ENCODE peak calls at places on chromosomes 3 and 15, in six cellular contexts. Z is foreskin fibroblast, E is NB4, Q is lung, R is H9, H is CD14-positive monocyte. P is an unnamed sample.

GRCh38 chr3:88105325-88105724 is 44.4 kb upstream of the C3orf38 start:
- DNase-seq in Q (no peak), E (no peak), R (no peak), H (no peak), Z (no peak), P (no peak)

GRCh38 chr3:43522702-43523362 is 99.0 kb downstream of the ANO10 start:
- DNase-seq in H (no peak), Z (no peak), E (no peak), R (no peak), Q (no peak), P (no peak)

GRCh38 chr15:81575436-81576123 is 201.6 kb upstream of the TMC3 start:
- DNase-seq in E (no peak), Z (no peak), R (no peak), Q (no peak), H (no peak), P (no peak)

GRCh38 chr3:195882002-195882441 is 26.3 kb downstream of the TNK2 start:
- DNase-seq in R (no peak), H (no peak), Q (no peak), Z (no peak), E (no peak), P (no peak)

GRCh38 chr3:131072099-131072559 is 45.5 kb downstream of the NEK11 start:
- DNase-seq in H (no peak), Z (peak; percentile 42), R (no peak), E (peak; percentile 65), Q (no peak), P (no peak)

GRCh38 chr3:112307557-112307956 is 13.5 kb upstream of the SLC9C1 start:
- DNase-seq in E (no peak), R (no peak), H (no peak), Z (no peak), Q (no peak), P (no peak)

GRCh38 chr3:37290551-37290950 is 116.2 kb upstream of the LRRFIP2 start:
- DNase-seq in E (no peak), H (no peak), Q (no peak), R (no peak), Z (peak; percentile 26), P (no peak)

GRCh38 chr3:28077566-28077965 is 163.9 kb upstream of the CMC1 start:
- DNase-seq in R (peak; percentile 59), Z (no peak), H (no peak), Q (no peak), E (peak; percentile 54), P (peak; percentile 7)

GRCh38 chr3:192825657-192826200 is 91.9 kb downstream of the MB21D2 start:
- DNase-seq in E (peak; percentile 42), H (no peak), Z (no peak), R (no peak), Q (no peak), P (no peak)

GRCh38 chr3:179666436-179667035 is 13.7 kb downstream of the USP13 start:
- DNase-seq in R (peak; percentile 43), H (no peak), Q (peak; percentile 80), Z (no peak), E (no peak), P (no peak)

GRCh38 chr3:107285197-107285596 is 92.0 kb upstream of the CCDC54 start:
- DNase-seq in R (peak; percentile 86), Z (peak; percentile 19), Q (no peak), E (no peak), H (no peak), P (no peak)

GRCh38 chr3:104642827-104643226 is 723.9 kb upstream of the ALCAM start:
- DNase-seq in E (no peak), Q (no peak), H (no peak), R (no peak), Z (no peak), P (no peak)

GRCh38 chr15:81197255-81197630 is 564 bp downstream of the IL16 start:
- DNase-seq in E (no peak), R (no peak), Z (no peak), H (no peak), Q (no peak), P (no peak)

GRCh38 chr3:138434276-138434874 is at the start of gene ESYT3:
- DNase-seq in H (no peak), Z (peak; percentile 34), E (peak; percentile 84), Q (peak; percentile 91), R (peak; percentile 88), P (peak; percentile 65)

GRCh38 chr3:142269777-142270176 is 44.4 kb upstream of the GK5 start:
- DNase-seq in R (no peak), Q (no peak), H (no peak), E (no peak), Z (no peak), P (no peak)

GRCh38 chr15:74957301-74958035 is 896 bp upstream of the RPP25 start:
- DNase-seq in R (peak; percentile 53), Z (peak; percentile 29), H (no peak), Q (peak; percentile 50), E (no peak), P (peak; percentile 51)

GRCh38 chr15:91970142-91970541 is 116.6 kb downstream of the SLCO3A1 start:
- DNase-seq in Q (peak; percentile 50), R (no peak), E (no peak), Z (no peak), H (no peak), P (no peak)

GRCh38 chr15:91968610-91969009 is 115.1 kb downstream of the SLCO3A1 start:
- DNase-seq in E (no peak), Z (no peak), Q (no peak), R (peak; percentile 45), H (no peak), P (no peak)

GRCh38 chr15:91974321-91974720 is 120.8 kb downstream of the SLCO3A1 start:
- DNase-seq in Z (no peak), H (no peak), R (no peak), E (no peak), Q (no peak), P (no peak)

GRCh38 chr15:91975241-91975978 is 121.9 kb downstream of the SLCO3A1 start:
- DNase-seq in Z (no peak), H (no peak), E (no peak), R (peak; percentile 40), Q (no peak), P (no peak)

DNA sequence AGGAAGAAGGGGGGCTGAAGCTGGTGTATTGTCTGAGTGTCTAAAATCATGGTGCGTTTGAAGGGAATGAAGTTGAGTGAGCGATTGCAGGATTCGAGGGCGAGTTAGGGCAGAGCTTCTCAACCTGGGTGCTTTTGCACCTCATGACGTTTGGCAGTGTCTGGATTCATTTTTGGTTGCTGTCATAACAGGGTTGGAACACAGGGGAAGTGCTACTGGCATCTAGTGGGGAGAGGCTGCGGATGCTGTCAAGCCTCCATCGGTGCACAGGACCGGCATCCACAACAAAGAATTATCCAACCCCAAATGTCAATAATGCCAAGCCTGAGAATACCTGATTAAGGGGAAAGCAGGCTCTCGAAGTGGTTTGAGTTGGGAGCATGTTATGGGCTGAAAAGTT is 120.0 kb downstream of the SLCO3A1 start:
- DNase-seq in Q (no peak), E (peak; percentile 27), H (no peak), Z (no peak), R (no peak), P (no peak)
- TF ChIP-seq CTCF in Q (no peak), E (peak; percentile 33), H (peak; percentile 29), Z (no peak), R (peak; percentile 30), P (no peak)

GRCh38 chr15:23646165-23647000 is 1.3 kb downstream of the MAGEL2 start:
- DNase-seq in Q (no peak), Z (no peak), H (no peak), R (no peak), E (no peak), P (no peak)

GRCh38 chr15:23644829-23645228 is 2.8 kb downstream of the MAGEL2 start:
- DNase-seq in R (no peak), E (no peak), Q (no peak), Z (no peak), H (no peak), P (no peak)

GRCh38 chr15:23647001-23647295 is 719 bp downstream of the MAGEL2 start:
- DNase-seq in E (no peak), Z (no peak), Q (no peak), R (no peak), H (no peak), P (no peak)

GRCh38 chr15:23647421-23648375 is at the start of gene MAGEL2:
- DNase-seq in H (no peak), E (peak; percentile 4), Q (no peak), Z (no peak), R (peak; percentile 71), P (peak; percentile 48)

DNA sequence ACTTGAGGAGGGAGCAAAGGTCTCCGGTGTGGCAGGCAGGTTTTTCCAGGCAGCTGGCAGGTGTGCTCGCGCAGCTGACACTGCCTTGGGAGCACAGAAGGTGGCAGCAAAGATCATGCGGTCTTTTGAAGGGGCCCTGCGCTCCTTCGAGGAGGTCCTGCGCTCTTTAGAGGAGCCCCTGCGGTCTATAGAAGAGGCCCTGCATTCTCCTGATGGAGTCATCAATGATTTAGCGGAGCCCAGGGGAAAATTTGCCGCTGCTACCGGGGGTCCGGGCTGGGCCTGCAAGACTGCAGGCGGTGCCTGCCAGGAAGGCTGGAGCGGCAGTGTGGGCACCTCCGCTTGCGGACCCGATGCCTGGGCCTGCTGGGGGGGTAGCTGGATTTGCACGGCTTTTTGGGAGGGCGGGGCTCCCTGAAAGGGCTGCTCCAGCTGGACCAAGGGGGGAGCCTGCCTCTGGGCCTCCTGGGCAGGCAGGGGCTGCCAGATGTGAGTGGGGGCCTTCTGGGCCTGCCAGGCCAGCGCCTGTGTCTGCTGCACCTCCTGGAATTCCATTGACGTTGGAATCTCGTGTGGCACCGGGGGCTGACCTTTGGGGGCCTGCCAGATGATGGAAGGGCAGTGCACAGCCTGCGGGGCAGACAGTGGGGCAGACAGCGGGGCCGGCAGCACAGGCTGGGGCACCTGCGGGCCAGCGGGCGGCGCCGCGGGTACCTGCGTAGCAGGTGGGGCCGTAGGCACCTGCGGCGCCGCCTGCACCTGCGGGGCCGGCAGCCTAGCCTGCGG is 2.1 kb downstream of the MAGEL2 start:
- DNase-seq in H (no peak), Z (no peak), Q (no peak), R (peak; percentile 62), E (no peak), P (peak; percentile 29)
- TF ChIP-seq CTCF in H (no peak), Z (no peak), Q (no peak), R (peak; percentile 60), E (peak; percentile 9), P (no peak)

GRCh38 chr3:128557531-128558280 is 64.7 kb upstream of the GATA2 start:
- DNase-seq in R (no peak), E (no peak), H (no peak), Q (no peak), Z (no peak), P (no peak)
- TF ChIP-seq CTCF in R (no peak), E (no peak), H (no peak), Q (no peak), Z (no peak), P (no peak)

DNA sequence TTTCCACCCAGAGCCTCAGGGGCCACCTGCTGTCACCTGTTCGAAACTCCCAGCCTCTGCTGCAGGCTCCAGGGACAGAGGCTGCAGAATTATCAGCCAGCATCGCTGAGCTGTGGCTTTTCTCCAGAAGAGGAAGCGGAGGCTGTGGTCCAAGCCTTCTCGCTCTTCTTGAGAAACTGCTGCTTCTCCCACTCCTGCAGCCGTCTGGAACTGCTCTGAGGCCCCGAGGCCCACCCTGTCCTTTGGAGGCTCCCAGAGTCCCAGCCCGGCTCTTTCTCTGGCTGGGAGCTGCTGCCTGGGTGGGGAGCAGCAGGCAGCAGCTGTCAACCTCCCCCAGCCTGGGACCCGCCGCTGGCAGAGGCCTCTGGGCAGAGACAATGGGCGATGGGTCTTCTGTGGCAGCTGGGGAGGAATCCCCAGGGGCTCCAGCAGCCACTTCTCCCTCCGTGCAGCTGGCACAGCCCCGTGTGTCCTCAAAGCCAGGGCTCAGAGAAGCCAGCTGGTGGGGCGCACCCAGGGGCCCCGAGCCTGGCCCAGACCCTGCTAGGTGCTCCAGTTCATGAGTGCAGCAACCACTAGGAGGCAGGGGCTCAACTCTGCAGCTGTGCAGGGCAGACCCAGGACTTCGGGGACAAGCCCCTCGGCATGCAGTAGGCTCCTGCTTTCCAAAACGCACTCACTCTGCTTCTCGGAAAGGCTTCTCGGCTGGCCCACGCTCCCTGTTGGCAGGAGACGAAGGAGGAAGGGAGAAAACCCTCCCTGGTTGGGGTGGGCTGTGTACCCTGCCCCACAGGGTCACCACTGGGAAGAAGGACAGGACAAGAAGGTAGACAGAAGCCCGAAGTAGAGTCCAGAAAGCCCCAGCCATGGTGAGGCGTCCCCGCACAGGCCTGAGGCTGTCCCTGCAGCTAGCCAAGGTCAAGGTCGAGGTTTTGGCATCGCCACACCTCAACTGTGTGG is 49.9 kb upstream of the FURIN start:
- DNase-seq in Z (no peak), R (peak; percentile 68), H (no peak), Q (no peak), E (peak; percentile 99), P (no peak)
- TF ChIP-seq CTCF in Z (no peak), R (peak; percentile 59), H (peak; percentile 60), Q (no peak), E (peak; percentile 77), P (peak; percentile 15)

P was measured in endothelial cell.